ENCODE peak calls at places on chromosomes 1 and 21, in five cellular contexts. V is Peyer's patch, Q is iris pigment epithelial cell, C is SW 1271, R is kidney epithelial cell. O is an unnamed sample.
A peak's percentile ranks its signal among the peaks of the same experiment; 100 is the strongest.

GRCh38 chr1:156689035-156689959 is 12.1 kb upstream of the NES start:
- DNase-seq in V (peak; percentile 74), Q (peak; percentile 66), C (peak; percentile 32), R (peak; percentile 63), O (peak; percentile 64)

GRCh38 chr1:1344672-1345361 is 4.4 kb downstream of the DVL1 start:
- DNase-seq in V (no peak), Q (peak; percentile 85), C (peak; percentile 68), R (peak; percentile 75), O (peak; percentile 60)

GRCh38 chr1:204528241-204528640 is 12.0 kb downstream of the MDM4 start:
- DNase-seq in V (no peak), Q (no peak), C (no peak), R (no peak), O (no peak)

GRCh38 chr1:199551967-199552565 is 475.4 kb upstream of the NR5A2 start:
- DNase-seq in V (no peak), Q (peak; percentile 71), C (no peak), R (peak; percentile 47), O (no peak)

GRCh38 chr1:22030473-22030872 is 22.0 kb upstream of the CDC42 start:
- DNase-seq in V (no peak), Q (no peak), C (no peak), R (no peak), O (no peak)

GRCh38 chr21:38848187-38848609 is 42.5 kb downstream of the ETS2 start:
- DNase-seq in V (no peak), Q (peak; percentile 54), C (no peak), R (no peak), O (no peak)

GRCh38 chr1:10772711-10773110 is 23.7 kb downstream of the CASZ1 start:
- DNase-seq in V (no peak), Q (no peak), C (no peak), R (no peak), O (no peak)

GRCh38 chr1:155181371-155182051 is 7.9 kb downstream of the TRIM46 start:
- DNase-seq in V (no peak), Q (no peak), C (no peak), R (no peak), O (peak; percentile 41)

GRCh38 chr1:153976819-153977249 is 640 bp downstream of the JTB start:
- DNase-seq in V (no peak), Q (no peak), C (no peak), R (no peak), O (no peak)

GRCh38 chr1:15132961-15133360 is 20.6 kb upstream of the TMEM51 start:
- DNase-seq in V (no peak), Q (no peak), C (no peak), R (no peak), O (no peak)

GRCh38 chr1:55483523-55483922 is 268.4 kb upstream of the USP24 start:
- DNase-seq in V (no peak), Q (no peak), C (no peak), R (no peak), O (no peak)

GRCh38 chr1:115160728-115161127 is 71.4 kb upstream of the TSPAN2 start:
- DNase-seq in V (no peak), Q (no peak), C (no peak), R (no peak), O (no peak)

GRCh38 chr1:63545780-63546179 is 22.5 kb downstream of the EFCAB7 start:
- DNase-seq in V (no peak), Q (peak; percentile 80), C (no peak), R (no peak), O (no peak)

GRCh38 chr1:58922302-58923089 is 138.6 kb upstream of the JUN start:
- DNase-seq in V (peak; percentile 46), Q (peak; percentile 65), C (no peak), R (no peak), O (peak; percentile 55)

GRCh38 chr1:156747737-156748669 is 3.5 kb downstream of the HDGF start:
- DNase-seq in V (no peak), Q (peak; percentile 37), C (no peak), R (no peak), O (no peak)

GRCh38 chr1:11384170-11384554 is 94.8 kb upstream of the DISP3 start:
- DNase-seq in V (no peak), Q (peak; percentile 11), C (no peak), R (peak; percentile 10), O (no peak)

GRCh38 chr1:54172614-54173312 is 20.0 kb upstream of the CDCP2 start:
- DNase-seq in V (no peak), Q (peak; percentile 27), C (no peak), R (no peak), O (peak; percentile 75)

GRCh38 chr1:45526135-45526644 is 4.5 kb upstream of the PRDX1 start:
- DNase-seq in V (no peak), Q (no peak), C (no peak), R (no peak), O (no peak)

GRCh38 chr1:207049974-207050391 is 1.0 kb downstream of the YOD1 start:
- DNase-seq in V (peak; percentile 66), Q (peak; percentile 67), C (no peak), R (no peak), O (no peak)

GRCh38 chr1:59947047-59947938 is 20.7 kb upstream of the CYP2J2 start:
- DNase-seq in V (peak; percentile 21), Q (peak; percentile 70), C (no peak), R (no peak), O (peak; percentile 65)

GRCh38 chr1:11289064-11289463 is 16.1 kb downstream of the UBIAD1 start:
- DNase-seq in V (no peak), Q (no peak), C (no peak), R (no peak), O (no peak)

GRCh38 chr1:36663772-36664430 is 181.2 kb upstream of the CSF3R start:
- DNase-seq in V (no peak), Q (no peak), C (no peak), R (no peak), O (no peak)

GRCh38 chr1:84896279-84896678 is 3.3 kb upstream of the LPAR3 start:
- DNase-seq in V (no peak), Q (no peak), C (no peak), R (no peak), O (no peak)

GRCh38 chr1:152654110-152654509 is 9.1 kb upstream of the LCE2D start:
- DNase-seq in V (no peak), Q (peak; percentile 28), C (peak; percentile 29), R (peak; percentile 7), O (peak; percentile 52)

GRCh38 chr1:12220890-12221289 is 8.9 kb upstream of the VPS13D start:
- DNase-seq in V (no peak), Q (no peak), C (no peak), R (no peak), O (no peak)

GRCh38 chr21:33541105-33541711 is 709 bp downstream of the GART start:
- DNase-seq in V (no peak), Q (peak; percentile 45), C (peak; percentile 13), R (no peak), O (no peak)

GRCh38 chr1:109112056-109112651 is 1.8 kb upstream of the ELAPOR1 start:
- DNase-seq in V (no peak), Q (peak; percentile 41), C (no peak), R (no peak), O (no peak)

GRCh38 chr1:182784556-182785171 is 4.9 kb upstream of the NPL start:
- DNase-seq in V (no peak), Q (peak; percentile 50), C (no peak), R (no peak), O (no peak)

GRCh38 chr1:162993866-162994265 is 75.3 kb upstream of the RGS4 start:
- DNase-seq in V (no peak), Q (no peak), C (no peak), R (no peak), O (no peak)

GRCh38 chr1:226457307-226457712 is 49.4 kb upstream of the PARP1 start:
- DNase-seq in V (peak; percentile 54), Q (peak; percentile 35), C (no peak), R (no peak), O (no peak)

GRCh38 chr1:7808253-7808844 is 24.3 kb downstream of the PER3 start:
- DNase-seq in V (no peak), Q (peak; percentile 41), C (no peak), R (peak; percentile 5), O (no peak)

O was measured in left lobe of liver.